ENCODE peak calls at places on chromosome 11, in eight cellular contexts. One of them, this sample, is unnamed.

GRCh38 chr11:67082071-67082791 is 25.6 kb downstream of the RHOD start:
- DNase-seq in mammary epithelial cell: no peak
- DNase-seq in neuronal stem cell: no peak
- DNase-seq in dorsolateral prefrontal cortex: no peak
- DNase-seq in GM23338: peak; percentile 61
- DNase-seq in CD8-positive, alpha-beta T cell: no peak
- DNase-seq in fibroblast of lung: peak; percentile 25
- DNase-seq in uterus: no peak
- DNase-seq in this sample: no peak

GRCh38 chr11:112195906-112196305 is 20.6 kb downstream of the BCO2 start:
- DNase-seq in mammary epithelial cell: peak; percentile 65
- DNase-seq in neuronal stem cell: no peak
- DNase-seq in dorsolateral prefrontal cortex: no peak
- DNase-seq in GM23338: no peak
- DNase-seq in CD8-positive, alpha-beta T cell: no peak
- DNase-seq in fibroblast of lung: no peak
- DNase-seq in uterus: no peak
- DNase-seq in this sample: no peak

GRCh38 chr11:17221968-17222367 is 14.2 kb upstream of the PIK3C2A start:
- DNase-seq in mammary epithelial cell: peak; percentile 47
- DNase-seq in neuronal stem cell: no peak
- DNase-seq in dorsolateral prefrontal cortex: no peak
- DNase-seq in GM23338: no peak
- DNase-seq in CD8-positive, alpha-beta T cell: no peak
- DNase-seq in fibroblast of lung: no peak
- DNase-seq in uterus: no peak
- DNase-seq in this sample: no peak

GRCh38 chr11:117649656-117650055 is 147.4 kb downstream of the DSCAML1 start:
- DNase-seq in mammary epithelial cell: no peak
- DNase-seq in neuronal stem cell: no peak
- DNase-seq in dorsolateral prefrontal cortex: no peak
- DNase-seq in GM23338: no peak
- DNase-seq in CD8-positive, alpha-beta T cell: no peak
- DNase-seq in fibroblast of lung: no peak
- DNase-seq in uterus: no peak
- DNase-seq in this sample: no peak

GRCh38 chr11:128471138-128471661 is 116.2 kb downstream of the ETS1 start:
- DNase-seq in mammary epithelial cell: no peak
- DNase-seq in neuronal stem cell: no peak
- DNase-seq in dorsolateral prefrontal cortex: no peak
- DNase-seq in GM23338: no peak
- DNase-seq in CD8-positive, alpha-beta T cell: no peak
- DNase-seq in fibroblast of lung: no peak
- DNase-seq in uterus: no peak
- DNase-seq in this sample: no peak

GRCh38 chr11:132644511-132644910 is 887.8 kb downstream of the OPCML start:
- DNase-seq in mammary epithelial cell: no peak
- DNase-seq in neuronal stem cell: no peak
- DNase-seq in dorsolateral prefrontal cortex: no peak
- DNase-seq in GM23338: no peak
- DNase-seq in CD8-positive, alpha-beta T cell: no peak
- DNase-seq in fibroblast of lung: no peak
- DNase-seq in uterus: no peak
- DNase-seq in this sample: peak; percentile 66

GRCh38 chr11:38315151-38315550 is 1717.1 kb upstream of the RAG2 start:
- DNase-seq in mammary epithelial cell: peak; percentile 83
- DNase-seq in neuronal stem cell: no peak
- DNase-seq in dorsolateral prefrontal cortex: no peak
- DNase-seq in GM23338: no peak
- DNase-seq in CD8-positive, alpha-beta T cell: no peak
- DNase-seq in fibroblast of lung: no peak
- DNase-seq in uterus: no peak
- DNase-seq in this sample: no peak

GRCh38 chr11:67157691-67158090 is 38.6 kb downstream of the KDM2A start:
- DNase-seq in mammary epithelial cell: no peak
- DNase-seq in neuronal stem cell: no peak
- DNase-seq in dorsolateral prefrontal cortex: no peak
- DNase-seq in GM23338: no peak
- DNase-seq in CD8-positive, alpha-beta T cell: no peak
- DNase-seq in fibroblast of lung: no peak
- DNase-seq in uterus: no peak
- DNase-seq in this sample: no peak

DNA sequence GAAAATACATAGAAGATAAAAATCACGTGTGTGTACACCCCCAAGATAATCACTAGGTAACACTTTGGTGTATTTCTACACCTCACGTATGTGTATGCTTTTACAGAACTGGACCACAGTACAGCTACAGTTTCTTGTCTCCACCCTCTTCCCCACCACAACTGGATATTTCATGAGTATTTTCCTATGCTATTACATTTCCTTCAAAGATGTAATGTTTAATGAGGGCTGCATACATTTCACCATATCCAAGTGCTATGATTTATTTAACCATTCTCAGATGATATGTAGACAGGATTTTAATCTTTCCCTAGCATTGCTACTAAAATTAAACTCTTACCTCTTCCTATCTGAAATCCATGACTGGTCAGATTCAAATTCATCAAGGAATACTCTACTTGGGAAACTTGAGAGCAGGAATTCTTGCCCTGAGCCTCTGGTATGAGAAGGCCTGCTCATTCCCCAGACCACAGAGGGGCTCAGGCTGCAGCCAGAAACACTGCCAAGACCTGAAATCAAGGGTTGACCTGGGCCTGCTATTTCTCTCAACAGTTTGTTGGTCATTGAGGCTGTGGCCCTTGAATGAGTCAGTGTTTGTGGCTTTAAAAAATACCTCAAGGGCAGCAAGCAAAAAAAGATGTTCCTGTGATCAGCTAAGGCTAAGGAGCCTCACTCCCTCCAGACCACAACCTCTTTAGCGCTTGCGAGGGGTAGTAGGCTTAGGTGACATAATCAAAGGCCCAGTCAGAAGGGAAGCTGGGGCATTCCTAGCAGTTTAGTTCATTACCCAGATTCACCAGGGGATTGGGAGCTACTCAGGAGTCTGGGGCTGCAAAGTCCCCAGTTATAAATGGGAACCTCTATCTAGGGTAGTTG is 55.5 kb downstream of the ABTB2 start:
- DNase-seq in mammary epithelial cell: peak; percentile 77
- DNase-seq in neuronal stem cell: no peak
- DNase-seq in dorsolateral prefrontal cortex: no peak
- DNase-seq in GM23338: no peak
- DNase-seq in CD8-positive, alpha-beta T cell: no peak
- DNase-seq in fibroblast of lung: peak; percentile 92
- DNase-seq in uterus: no peak
- DNase-seq in this sample: no peak
- H3K27ac ChIP-seq in mammary epithelial cell: no peak overlapping the region
- H3K27ac ChIP-seq in neuronal stem cell: no peak overlapping the region
- H3K27ac ChIP-seq in dorsolateral prefrontal cortex: no peak overlapping the region
- H3K27ac ChIP-seq in GM23338: no peak overlapping the region
- H3K27ac ChIP-seq in CD8-positive, alpha-beta T cell: no peak overlapping the region
- H3K27ac ChIP-seq in fibroblast of lung: no peak overlapping the region
- H3K27ac ChIP-seq in uterus: no peak overlapping the region
- H3K27ac ChIP-seq in this sample: no peak overlapping the region

GRCh38 chr11:32817843-32818183 is 11.9 kb upstream of the PRRG4 start:
- DNase-seq in mammary epithelial cell: no peak
- DNase-seq in neuronal stem cell: no peak
- DNase-seq in dorsolateral prefrontal cortex: no peak
- DNase-seq in GM23338: no peak
- DNase-seq in CD8-positive, alpha-beta T cell: no peak
- DNase-seq in fibroblast of lung: no peak
- DNase-seq in uterus: no peak
- DNase-seq in this sample: no peak

GRCh38 chr11:32821517-32821916 is 8.2 kb upstream of the PRRG4 start:
- DNase-seq in mammary epithelial cell: peak; percentile 89
- DNase-seq in neuronal stem cell: no peak
- DNase-seq in dorsolateral prefrontal cortex: no peak
- DNase-seq in GM23338: no peak
- DNase-seq in CD8-positive, alpha-beta T cell: no peak
- DNase-seq in fibroblast of lung: no peak
- DNase-seq in uterus: no peak
- DNase-seq in this sample: no peak

GRCh38 chr11:32821917-32822560 is 7.7 kb upstream of the PRRG4 start:
- DNase-seq in mammary epithelial cell: no peak
- DNase-seq in neuronal stem cell: no peak
- DNase-seq in dorsolateral prefrontal cortex: no peak
- DNase-seq in GM23338: no peak
- DNase-seq in CD8-positive, alpha-beta T cell: no peak
- DNase-seq in fibroblast of lung: no peak
- DNase-seq in uterus: no peak
- DNase-seq in this sample: no peak

GRCh38 chr11:32819187-32819586 is 10.5 kb upstream of the PRRG4 start:
- DNase-seq in mammary epithelial cell: no peak
- DNase-seq in neuronal stem cell: no peak
- DNase-seq in dorsolateral prefrontal cortex: no peak
- DNase-seq in GM23338: no peak
- DNase-seq in CD8-positive, alpha-beta T cell: no peak
- DNase-seq in fibroblast of lung: no peak
- DNase-seq in uterus: no peak
- DNase-seq in this sample: no peak

DNA sequence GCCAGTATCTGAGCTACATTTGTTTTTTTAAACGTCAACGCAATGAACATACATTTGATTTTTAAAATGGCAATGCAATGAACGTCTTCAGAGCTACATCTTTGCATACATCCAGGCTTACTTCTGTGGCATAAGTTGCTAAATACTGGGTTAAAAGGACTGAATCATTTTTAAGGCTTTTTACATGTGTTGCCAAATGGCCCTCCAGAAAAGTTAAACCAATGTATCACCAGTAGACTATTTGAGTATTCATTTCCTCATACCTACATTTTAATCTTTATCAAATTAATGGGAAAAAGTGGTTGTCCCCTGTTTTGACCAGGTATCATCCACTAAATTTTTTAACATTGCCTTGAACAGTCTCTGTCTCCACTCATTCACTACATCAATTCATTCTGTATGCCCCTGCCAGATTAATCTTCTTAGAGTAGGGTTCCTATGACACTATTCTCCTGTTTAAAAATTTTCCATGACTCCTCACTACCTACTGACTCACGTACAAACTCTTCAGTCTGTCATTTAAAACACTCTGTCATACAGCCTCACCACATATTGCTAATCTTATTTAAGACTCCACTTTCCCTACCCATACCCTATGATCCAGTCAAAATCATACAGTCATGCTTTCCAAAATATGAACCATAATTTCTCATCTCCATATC is 12.4 kb upstream of the PRRG4 start:
- DNase-seq in mammary epithelial cell: peak; percentile 42
- DNase-seq in neuronal stem cell: no peak
- DNase-seq in dorsolateral prefrontal cortex: no peak
- DNase-seq in GM23338: no peak
- DNase-seq in CD8-positive, alpha-beta T cell: no peak
- DNase-seq in fibroblast of lung: no peak
- DNase-seq in uterus: no peak
- DNase-seq in this sample: no peak
- H3K27ac ChIP-seq in mammary epithelial cell: no peak overlapping the region
- H3K27ac ChIP-seq in neuronal stem cell: no peak overlapping the region
- H3K27ac ChIP-seq in dorsolateral prefrontal cortex: no peak overlapping the region
- H3K27ac ChIP-seq in GM23338: no peak overlapping the region
- H3K27ac ChIP-seq in CD8-positive, alpha-beta T cell: no peak overlapping the region
- H3K27ac ChIP-seq in fibroblast of lung: no peak overlapping the region
- H3K27ac ChIP-seq in uterus: no peak overlapping the region
- H3K27ac ChIP-seq in this sample: no peak overlapping the region

GRCh38 chr11:2388431-2389024 is 11.4 kb downstream of the CD81 start:
- DNase-seq in mammary epithelial cell: no peak
- DNase-seq in neuronal stem cell: no peak
- DNase-seq in dorsolateral prefrontal cortex: no peak
- DNase-seq in GM23338: no peak
- DNase-seq in CD8-positive, alpha-beta T cell: no peak
- DNase-seq in fibroblast of lung: no peak
- DNase-seq in uterus: no peak
- DNase-seq in this sample: no peak

GRCh38 chr11:2385156-2386151 is 8.3 kb downstream of the CD81 start:
- DNase-seq in mammary epithelial cell: no peak
- DNase-seq in neuronal stem cell: no peak
- DNase-seq in dorsolateral prefrontal cortex: no peak
- DNase-seq in GM23338: no peak
- DNase-seq in CD8-positive, alpha-beta T cell: no peak
- DNase-seq in fibroblast of lung: no peak
- DNase-seq in uterus: no peak
- DNase-seq in this sample: no peak

GRCh38 chr11:2387266-2387982 is 10.3 kb downstream of the CD81 start:
- DNase-seq in mammary epithelial cell: no peak
- DNase-seq in neuronal stem cell: no peak
- DNase-seq in dorsolateral prefrontal cortex: peak; percentile 57
- DNase-seq in GM23338: no peak
- DNase-seq in CD8-positive, alpha-beta T cell: no peak
- DNase-seq in fibroblast of lung: peak; percentile 44
- DNase-seq in uterus: no peak
- DNase-seq in this sample: no peak

GRCh38 chr11:2384723-2385041 is 7.6 kb downstream of the CD81 start:
- DNase-seq in mammary epithelial cell: no peak
- DNase-seq in neuronal stem cell: no peak
- DNase-seq in dorsolateral prefrontal cortex: no peak
- DNase-seq in GM23338: no peak
- DNase-seq in CD8-positive, alpha-beta T cell: no peak
- DNase-seq in fibroblast of lung: no peak
- DNase-seq in uterus: no peak
- DNase-seq in this sample: no peak

DNA sequence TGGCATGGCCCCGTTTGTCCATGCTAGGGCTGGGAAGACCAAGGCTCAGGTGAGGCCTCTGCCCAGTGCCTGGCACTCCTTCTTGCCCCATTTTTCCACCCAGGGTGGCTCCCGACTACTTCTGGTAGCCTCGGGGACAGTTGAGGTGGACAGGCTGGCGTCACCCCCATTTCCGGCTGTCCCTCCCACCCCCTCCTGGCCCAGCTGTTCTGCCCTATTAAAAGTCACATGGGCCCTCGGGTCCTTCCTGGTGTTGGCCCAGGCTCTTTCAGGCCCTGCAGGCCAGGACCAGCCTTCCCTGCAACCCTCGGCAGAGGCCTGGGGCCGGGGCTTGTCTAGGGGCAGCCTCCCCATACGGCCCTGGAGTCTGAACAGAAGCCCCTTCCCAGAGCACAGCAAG is 9.5 kb downstream of the CD81 start:
- DNase-seq in mammary epithelial cell: no peak
- DNase-seq in neuronal stem cell: no peak
- DNase-seq in dorsolateral prefrontal cortex: no peak
- DNase-seq in GM23338: no peak
- DNase-seq in CD8-positive, alpha-beta T cell: no peak
- DNase-seq in fibroblast of lung: no peak
- DNase-seq in uterus: no peak
- DNase-seq in this sample: no peak
- H3K27ac ChIP-seq in mammary epithelial cell: no peak overlapping the region
- H3K27ac ChIP-seq in neuronal stem cell: peak overlapping the region; percentile 61
- H3K27ac ChIP-seq in dorsolateral prefrontal cortex: peak overlapping the region; percentile 88
- H3K27ac ChIP-seq in GM23338: no peak overlapping the region
- H3K27ac ChIP-seq in CD8-positive, alpha-beta T cell: no peak overlapping the region
- H3K27ac ChIP-seq in fibroblast of lung: peak overlapping the region; percentile 82
- H3K27ac ChIP-seq in uterus: peak overlapping the region; percentile 84
- H3K27ac ChIP-seq in this sample: peak overlapping the region; percentile 99

DNA sequence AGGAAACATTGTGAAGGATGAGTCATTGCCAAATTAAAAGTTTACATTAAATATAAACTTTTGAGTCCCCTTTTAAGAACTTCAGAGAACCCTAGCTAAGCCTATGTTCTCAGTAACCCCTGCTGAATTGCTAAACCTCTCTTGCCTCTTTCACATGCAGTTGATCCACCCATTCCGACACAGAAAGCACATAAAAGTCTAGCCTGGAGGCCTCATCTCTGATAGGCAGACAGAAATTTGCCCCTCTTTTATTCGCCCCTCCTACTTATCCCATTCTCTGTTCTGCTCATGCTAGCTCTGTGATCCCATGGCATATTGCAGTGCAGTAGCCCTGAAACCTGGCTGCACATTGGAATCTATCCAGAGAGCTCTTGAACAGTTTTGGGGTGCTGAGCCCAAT is 58.2 kb upstream of the PDE3B start:
- DNase-seq in mammary epithelial cell: no peak
- DNase-seq in neuronal stem cell: no peak
- DNase-seq in dorsolateral prefrontal cortex: no peak
- DNase-seq in GM23338: no peak
- DNase-seq in CD8-positive, alpha-beta T cell: no peak
- DNase-seq in fibroblast of lung: no peak
- DNase-seq in uterus: no peak
- DNase-seq in this sample: peak; percentile 50
- H3K27ac ChIP-seq in mammary epithelial cell: no peak overlapping the region
- H3K27ac ChIP-seq in neuronal stem cell: no peak overlapping the region
- H3K27ac ChIP-seq in dorsolateral prefrontal cortex: no peak overlapping the region
- H3K27ac ChIP-seq in GM23338: no peak overlapping the region
- H3K27ac ChIP-seq in CD8-positive, alpha-beta T cell: no peak overlapping the region
- H3K27ac ChIP-seq in fibroblast of lung: no peak overlapping the region
- H3K27ac ChIP-seq in uterus: no peak overlapping the region
- H3K27ac ChIP-seq in this sample: no peak overlapping the region